ENCODE peak calls at places on chromosome 14, in seven cellular contexts. F is stomach; V is MCF 10A; Y is GM12865; A is CD8-positive, alpha-beta T cell; D is mucosa of descending colon; B is right atrium auricular region. K is an unnamed sample.
A peak's percentile ranks its signal among the peaks of the same experiment; 100 is the strongest.

GRCh38 chr14:91273885-91274273 is 29.4 kb upstream of the GPR68 start:
- DNase-seq in Y (no peak), B (no peak), F (no peak), D (no peak), V (no peak), A (no peak), K (no peak)

GRCh38 chr14:58107947-58108552 is 44.0 kb downstream of the ARMH4 start:
- DNase-seq in D (no peak), A (no peak), V (peak; percentile 56), Y (peak; percentile 67), B (no peak), F (no peak), K (no peak)

GRCh38 chr14:39576726-39577125 is 144.5 kb upstream of the FBXO33 start:
- DNase-seq in F (no peak), V (peak; percentile 38), A (no peak), Y (no peak), D (no peak), B (no peak), K (no peak)

GRCh38 chr14:97027256-97027999 is 230.2 kb downstream of the VRK1 start:
- DNase-seq in V (no peak), Y (no peak), D (no peak), F (no peak), B (no peak), A (no peak), K (no peak)

GRCh38 chr14:58882577-58883018 is 244.8 kb downstream of the DACT1 start:
- DNase-seq in B (no peak), D (no peak), A (no peak), V (peak; percentile 24), F (no peak), Y (no peak), K (no peak)

GRCh38 chr14:72907886-72908285 is 14.0 kb upstream of the DPF3 start:
- DNase-seq in D (no peak), A (no peak), V (peak; percentile 44), Y (no peak), F (no peak), B (no peak), K (no peak)

GRCh38 chr14:99099051-99099787 is 172.8 kb downstream of the BCL11B start:
- DNase-seq in Y (no peak), V (peak; percentile 82), F (no peak), A (no peak), D (no peak), B (no peak), K (no peak)

GRCh38 chr14:71478542-71478941 is 453.7 kb upstream of the RGS6 start:
- DNase-seq in A (no peak), F (no peak), Y (peak; percentile 53), V (no peak), B (no peak), D (no peak), K (no peak)

GRCh38 chr14:86654558-86655184 is 1124.7 kb downstream of the FLRT2 start:
- DNase-seq in Y (peak; percentile 21), F (peak; percentile 80), B (peak; percentile 64), A (no peak), V (peak; percentile 75), D (peak; percentile 31), K (peak; percentile 87)

GRCh38 chr14:103074699-103075341 is 9.2 kb upstream of the LBHD2 start:
- DNase-seq in A (no peak), V (no peak), Y (peak; percentile 24), B (peak; percentile 85), D (peak; percentile 75), F (peak; percentile 74), K (no peak)

GRCh38 chr14:70086685-70087379 is 101.9 kb downstream of the SLC8A3 start:
- DNase-seq in F (peak; percentile 34), Y (peak; percentile 49), V (peak; percentile 51), B (no peak), A (no peak), D (peak; percentile 36), K (peak; percentile 32)

GRCh38 chr14:78633747-78634146 is 463.6 kb downstream of the NRXN3 start:
- DNase-seq in F (no peak), Y (no peak), V (no peak), D (no peak), B (no peak), A (no peak), K (peak; percentile 22)

DNA sequence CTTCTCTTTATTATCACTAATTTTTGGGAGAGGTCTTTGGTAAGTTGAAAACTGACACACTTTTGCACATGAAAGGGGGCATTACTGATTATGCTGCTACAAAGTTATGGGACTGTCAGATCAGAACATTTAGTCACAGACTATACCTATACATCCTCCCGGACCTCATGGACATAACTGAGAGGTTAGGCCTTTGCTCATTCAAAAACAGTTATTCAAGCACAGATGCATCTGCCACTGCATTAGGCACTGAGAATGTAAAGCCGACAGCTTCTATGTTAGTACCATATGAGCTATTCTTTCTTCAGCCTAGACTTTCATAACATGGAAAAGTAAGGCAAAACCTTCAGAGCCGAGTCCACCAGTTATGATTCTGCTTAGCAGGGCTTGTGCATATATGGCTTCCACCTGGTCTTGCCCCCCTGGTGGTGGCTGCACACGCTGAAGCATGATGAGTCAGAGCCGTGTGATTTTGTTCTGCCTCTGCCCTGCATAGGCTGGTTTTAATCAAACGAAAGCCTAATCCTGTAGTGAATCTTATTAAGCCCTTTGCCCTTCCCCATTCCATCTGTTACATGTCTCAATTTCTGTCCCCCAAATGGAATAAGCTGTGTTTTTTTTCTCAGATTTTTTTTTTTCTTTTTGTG is 21.8 kb upstream of the RNU6-8 start:
- DNase-seq in F (no peak), B (no peak), Y (peak; percentile 29), D (no peak), A (no peak), V (peak; percentile 57), K (peak; percentile 51)
- TF ChIP-seq CTCF in F (no peak), B (peak; percentile 12), Y (no peak), D (no peak), A (no peak), V (peak; percentile 28), K (peak; percentile 65)

DNA sequence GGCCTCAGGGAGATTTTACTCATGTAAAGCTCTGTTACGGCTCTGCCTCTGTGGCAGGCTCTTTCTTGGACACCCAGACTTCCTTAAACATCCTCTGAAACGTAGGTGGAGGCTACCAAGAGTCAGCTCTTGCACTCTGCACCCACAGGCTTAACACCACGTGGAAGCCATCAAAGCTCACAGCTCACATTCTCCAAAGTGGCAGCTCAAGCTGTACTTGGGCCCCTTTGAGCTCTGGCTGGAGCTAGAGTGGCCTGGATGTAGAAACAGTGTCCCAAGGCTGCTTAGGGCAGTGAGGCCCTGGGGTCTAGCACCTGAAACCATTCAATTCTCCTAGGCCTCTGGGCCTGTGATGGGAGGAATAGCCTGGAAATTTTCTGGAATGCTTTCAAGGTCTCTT is 155.3 kb upstream of the CDKN3 start:
- DNase-seq in A (no peak), F (no peak), B (no peak), Y (no peak), D (no peak), V (no peak), K (no peak)
- TF ChIP-seq CTCF in A (no peak), F (no peak), B (no peak), Y (no peak), D (no peak), V (no peak), K (no peak)

GRCh38 chr14:106346084-106346483 is 819.7 kb downstream of the TMEM121 start:
- DNase-seq in A (no peak), F (no peak), V (no peak), B (peak; percentile 53), Y (no peak), D (no peak), K (no peak)

GRCh38 chr14:106343636-106344035 is 817.3 kb downstream of the TMEM121 start:
- DNase-seq in D (no peak), F (no peak), V (no peak), B (peak; percentile 62), Y (no peak), A (no peak), K (no peak)

GRCh38 chr14:106346534-106347290 is 820.3 kb downstream of the TMEM121 start:
- DNase-seq in Y (no peak), F (no peak), A (no peak), B (peak; percentile 56), V (no peak), D (no peak), K (no peak)

GRCh38 chr14:106347890-106348755 is 821.7 kb downstream of the TMEM121 start:
- DNase-seq in B (peak; percentile 56), F (no peak), D (no peak), A (no peak), Y (no peak), V (no peak), K (no peak)

DNA sequence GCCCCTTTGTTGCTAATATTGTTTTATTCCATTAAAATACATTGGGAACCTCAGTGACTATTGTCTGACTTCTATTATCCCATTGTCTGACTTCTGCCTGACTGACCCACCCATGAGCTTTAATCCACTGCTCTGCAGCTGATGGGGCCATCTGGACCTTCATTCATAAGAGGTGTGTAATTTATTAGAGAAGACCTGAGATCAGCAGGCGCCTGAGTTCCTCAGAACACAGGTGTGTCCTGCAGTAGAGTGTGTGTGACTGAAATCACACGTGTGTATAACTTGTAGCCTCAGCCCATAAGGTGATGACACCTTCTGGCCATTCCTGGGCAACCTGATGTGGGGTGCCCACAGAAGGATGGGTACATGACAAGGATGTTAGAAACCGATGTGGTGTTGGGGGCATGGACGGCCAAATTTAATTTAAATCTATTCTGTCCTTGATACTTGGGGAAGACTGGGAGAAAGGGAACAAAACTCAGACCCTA is 821.0 kb downstream of the TMEM121 start:
- DNase-seq in B (peak; percentile 54), A (no peak), V (no peak), F (no peak), Y (no peak), D (no peak), K (no peak)
- TF ChIP-seq CTCF in B (no peak), A (no peak), V (no peak), F (no peak), Y (no peak), D (no peak), K (no peak)

DNA sequence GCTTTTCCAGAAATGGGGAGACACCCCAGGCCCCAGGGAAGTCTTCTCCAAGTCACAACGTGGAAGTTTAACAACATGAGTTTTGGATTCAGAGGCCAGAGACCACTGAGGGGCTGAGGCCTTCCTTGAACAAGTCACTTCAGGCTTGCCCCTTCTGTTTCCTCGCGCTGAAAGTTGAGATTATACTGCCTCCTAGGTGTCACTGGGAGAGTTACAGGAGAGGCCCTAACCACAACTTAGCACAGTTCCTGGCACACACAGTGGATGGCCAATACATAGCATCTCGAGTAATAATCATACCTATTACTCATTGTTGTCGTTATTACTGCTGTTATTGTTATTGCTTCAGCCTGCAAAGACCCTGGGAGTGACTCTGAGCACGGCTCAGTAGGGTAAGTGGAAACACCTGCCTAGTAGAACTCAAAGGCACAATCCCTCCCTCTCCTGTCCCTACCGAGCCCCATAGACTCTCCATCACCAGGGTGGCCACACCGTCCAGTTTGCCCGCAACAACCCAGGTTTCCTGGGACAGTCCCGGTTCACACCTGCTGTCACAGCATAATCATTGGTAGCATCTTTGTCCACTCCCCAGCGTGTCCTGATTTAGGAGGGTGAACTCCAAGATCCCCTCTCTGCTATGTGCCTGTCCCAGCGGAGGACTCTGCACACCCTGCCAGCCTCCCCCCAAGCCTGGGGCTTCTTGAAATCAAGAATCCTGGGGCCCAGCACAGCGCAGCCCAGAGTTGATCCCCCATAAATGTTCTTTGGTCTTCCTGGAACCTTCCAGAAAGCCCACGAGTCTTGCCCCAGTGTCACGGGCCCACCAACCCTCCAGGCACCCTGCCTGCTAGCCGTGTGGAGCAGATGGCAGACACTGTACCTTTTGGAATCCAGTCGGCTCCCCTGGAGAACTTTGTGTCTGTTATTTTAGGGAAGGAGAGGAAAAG is 85.0 kb downstream of the SYNE3 start:
- DNase-seq in V (peak; percentile 48), A (no peak), D (no peak), F (no peak), Y (peak; percentile 39), B (no peak), K (no peak)
- TF ChIP-seq CTCF in V (peak; percentile 46), A (peak; percentile 12), D (no peak), F (no peak), Y (peak; percentile 39), B (no peak), K (peak; percentile 67)